ENCODE peak calls at places on chromosome 22, in five cellular contexts. One of them, this sample, is unnamed. For H3K4me1, the result is how much of the 10 kb centered on the place peaks cover.

GRCh38 chr22:39254789-39255298 is 10.1 kb upstream of the PDGFB start:
- DNase-seq in lower lobe of right lung: no peak
- DNase-seq in tibial artery: no peak
- DNase-seq in cardiac muscle cell: no peak
- DNase-seq in heart left ventricle: peak
- DNase-seq in this sample: peak

GRCh38 chr22:32578752-32579151 is 104.1 kb downstream of the FBXO7 start:
- DNase-seq in heart left ventricle: no peak
- DNase-seq in cardiac muscle cell: no peak
- DNase-seq in lower lobe of right lung: no peak
- DNase-seq in tibial artery: no peak
- DNase-seq in this sample: no peak

GRCh38 chr22:23457586-23457985 is 122.5 kb downstream of the IGLL1 start:
- DNase-seq in tibial artery: no peak
- DNase-seq in heart left ventricle: no peak
- DNase-seq in cardiac muscle cell: no peak
- DNase-seq in lower lobe of right lung: no peak
- DNase-seq in this sample: peak

GRCh38 chr22:16824718-16825687 is at the start of gene XKR3:
- DNase-seq in cardiac muscle cell: no peak
- DNase-seq in lower lobe of right lung: no peak
- DNase-seq in tibial artery: no peak
- DNase-seq in heart left ventricle: no peak
- DNase-seq in this sample: no peak

GRCh38 chr22:22799561-22799960 is 88.1 kb upstream of the IGLL5 start:
- DNase-seq in cardiac muscle cell: no peak
- DNase-seq in lower lobe of right lung: no peak
- DNase-seq in tibial artery: peak
- DNase-seq in heart left ventricle: no peak
- DNase-seq in this sample: no peak

GRCh38 chr22:33785283-33785991 is 134.8 kb downstream of the LARGE1 start:
- DNase-seq in cardiac muscle cell: peak
- DNase-seq in heart left ventricle: no peak
- DNase-seq in tibial artery: no peak
- DNase-seq in lower lobe of right lung: no peak
- DNase-seq in this sample: no peak

GRCh38 chr22:46056169-46057041 is 79.4 kb upstream of the WNT7B start:
- DNase-seq in lower lobe of right lung: peak
- DNase-seq in tibial artery: peak
- DNase-seq in cardiac muscle cell: no peak
- DNase-seq in heart left ventricle: peak
- DNase-seq in this sample: no peak

GRCh38 chr22:34696557-34696956 is 369.4 kb upstream of the ISX start:
- DNase-seq in tibial artery: no peak
- DNase-seq in cardiac muscle cell: no peak
- DNase-seq in heart left ventricle: no peak
- DNase-seq in lower lobe of right lung: no peak
- DNase-seq in this sample: peak

GRCh38 chr22:28174509-28174908 is 255.5 kb upstream of the PITPNB start:
- DNase-seq in cardiac muscle cell: no peak
- DNase-seq in tibial artery: no peak
- DNase-seq in heart left ventricle: no peak
- DNase-seq in lower lobe of right lung: no peak
- DNase-seq in this sample: no peak

GRCh38 chr22:44076825-44077224 is 52.7 kb downstream of the PARVB start:
- DNase-seq in lower lobe of right lung: no peak
- DNase-seq in cardiac muscle cell: no peak
- DNase-seq in heart left ventricle: no peak
- DNase-seq in tibial artery: no peak
- DNase-seq in this sample: no peak

GRCh38 chr22:43317252-43317651 is 25.9 kb downstream of the SCUBE1 start:
- DNase-seq in tibial artery: no peak
- DNase-seq in cardiac muscle cell: no peak
- DNase-seq in heart left ventricle: no peak
- DNase-seq in lower lobe of right lung: no peak
- DNase-seq in this sample: no peak

GRCh38 chr22:46661221-46661851 is 41.1 kb downstream of the GRAMD4 start:
- DNase-seq in cardiac muscle cell: peak
- DNase-seq in lower lobe of right lung: no peak
- DNase-seq in tibial artery: no peak
- DNase-seq in heart left ventricle: no peak
- DNase-seq in this sample: no peak

GRCh38 chr22:45631839-45632238 is 39.8 kb upstream of the ATXN10 start:
- DNase-seq in cardiac muscle cell: no peak
- DNase-seq in tibial artery: no peak
- DNase-seq in heart left ventricle: no peak
- DNase-seq in lower lobe of right lung: no peak
- DNase-seq in this sample: no peak

GRCh38 chr22:39658367-39658766 is 87.8 kb downstream of the CACNA1I start:
- DNase-seq in heart left ventricle: no peak
- DNase-seq in tibial artery: no peak
- DNase-seq in lower lobe of right lung: no peak
- DNase-seq in cardiac muscle cell: no peak
- DNase-seq in this sample: no peak

GRCh38 chr22:34306361-34306760 is 386.1 kb upstream of the LARGE1 start:
- DNase-seq in tibial artery: no peak
- DNase-seq in heart left ventricle: no peak
- DNase-seq in cardiac muscle cell: no peak
- DNase-seq in lower lobe of right lung: no peak
- DNase-seq in this sample: no peak

GRCh38 chr22:49009359-49010063 is 818.2 kb downstream of the BRD1 start:
- DNase-seq in heart left ventricle: no peak
- DNase-seq in tibial artery: no peak
- DNase-seq in cardiac muscle cell: no peak
- DNase-seq in lower lobe of right lung: peak
- DNase-seq in this sample: no peak

GRCh38 chr22:37241351-37242142 is 2.5 kb downstream of the RAC2 start:
- DNase-seq in tibial artery: no peak
- DNase-seq in heart left ventricle: no peak
- DNase-seq in lower lobe of right lung: peak
- DNase-seq in cardiac muscle cell: no peak
- DNase-seq in this sample: no peak
- H3K4me1 ChIP-seq in tibial artery: under half
- H3K4me1 ChIP-seq in heart left ventricle: under half
- H3K4me1 ChIP-seq in lower lobe of right lung: under half
- H3K4me1 ChIP-seq in cardiac muscle cell: under half
- H3K4me1 ChIP-seq in this sample: under half

GRCh38 chr22:26066534-26066933 is 102.7 kb upstream of the SEZ6L start:
- DNase-seq in lower lobe of right lung: no peak
- DNase-seq in cardiac muscle cell: no peak
- DNase-seq in heart left ventricle: no peak
- DNase-seq in tibial artery: no peak
- DNase-seq in this sample: peak
- H3K4me3 ChIP-seq in lower lobe of right lung: no peak
- H3K4me3 ChIP-seq in cardiac muscle cell: no peak
- H3K4me3 ChIP-seq in heart left ventricle: no peak
- H3K4me3 ChIP-seq in tibial artery: no peak
- H3K4me3 ChIP-seq in this sample: no peak

GRCh38 chr22:30557243-30557642 is 10.7 kb upstream of the SEC14L6 start:
- DNase-seq in heart left ventricle: no peak
- DNase-seq in tibial artery: no peak
- DNase-seq in lower lobe of right lung: no peak
- DNase-seq in cardiac muscle cell: no peak
- DNase-seq in this sample: no peak
- H3K27ac ChIP-seq in heart left ventricle: no peak
- H3K27ac ChIP-seq in tibial artery: no peak
- H3K27ac ChIP-seq in lower lobe of right lung: no peak
- H3K27ac ChIP-seq in cardiac muscle cell: no peak
- H3K27ac ChIP-seq in this sample: no peak

GRCh38 chr22:18063311-18063710 is 14.5 kb upstream of the PEX26 start:
- DNase-seq in heart left ventricle: no peak
- DNase-seq in cardiac muscle cell: no peak
- DNase-seq in lower lobe of right lung: no peak
- DNase-seq in tibial artery: no peak
- DNase-seq in this sample: peak
- H3K4me1 ChIP-seq in heart left ventricle: under half
- H3K4me1 ChIP-seq in cardiac muscle cell: under half
- H3K4me1 ChIP-seq in lower lobe of right lung: under half
- H3K4me1 ChIP-seq in tibial artery: under half
- H3K4me1 ChIP-seq in this sample: under half

GRCh38 chr22:19448739-19449421 is 1.4 kb upstream of the C22orf39 start:
- DNase-seq in tibial artery: no peak
- DNase-seq in lower lobe of right lung: no peak
- DNase-seq in heart left ventricle: no peak
- DNase-seq in cardiac muscle cell: no peak
- DNase-seq in this sample: no peak
- H3K4me3 ChIP-seq in tibial artery: no peak
- H3K4me3 ChIP-seq in lower lobe of right lung: no peak
- H3K4me3 ChIP-seq in heart left ventricle: no peak
- H3K4me3 ChIP-seq in cardiac muscle cell: peak
- H3K4me3 ChIP-seq in this sample: peak

GRCh38 chr22:21444701-21445436 is 22.3 kb upstream of the TMEM191C start:
- DNase-seq in cardiac muscle cell: no peak
- DNase-seq in tibial artery: peak
- DNase-seq in heart left ventricle: peak
- DNase-seq in lower lobe of right lung: peak
- DNase-seq in this sample: peak

GRCh38 chr22:21445437-21446127 is 21.6 kb upstream of the TMEM191C start:
- DNase-seq in lower lobe of right lung: peak
- DNase-seq in tibial artery: peak
- DNase-seq in heart left ventricle: peak
- DNase-seq in cardiac muscle cell: no peak
- DNase-seq in this sample: peak

GRCh38 chr22:21446128-21446826 is 20.9 kb upstream of the TMEM191C start:
- DNase-seq in cardiac muscle cell: no peak
- DNase-seq in tibial artery: peak
- DNase-seq in lower lobe of right lung: peak
- DNase-seq in heart left ventricle: peak
- DNase-seq in this sample: peak

GRCh38 chr22:21443735-21444421 is 23.3 kb upstream of the TMEM191C start:
- DNase-seq in tibial artery: peak
- DNase-seq in heart left ventricle: peak
- DNase-seq in cardiac muscle cell: no peak
- DNase-seq in lower lobe of right lung: no peak
- DNase-seq in this sample: no peak

DNA sequence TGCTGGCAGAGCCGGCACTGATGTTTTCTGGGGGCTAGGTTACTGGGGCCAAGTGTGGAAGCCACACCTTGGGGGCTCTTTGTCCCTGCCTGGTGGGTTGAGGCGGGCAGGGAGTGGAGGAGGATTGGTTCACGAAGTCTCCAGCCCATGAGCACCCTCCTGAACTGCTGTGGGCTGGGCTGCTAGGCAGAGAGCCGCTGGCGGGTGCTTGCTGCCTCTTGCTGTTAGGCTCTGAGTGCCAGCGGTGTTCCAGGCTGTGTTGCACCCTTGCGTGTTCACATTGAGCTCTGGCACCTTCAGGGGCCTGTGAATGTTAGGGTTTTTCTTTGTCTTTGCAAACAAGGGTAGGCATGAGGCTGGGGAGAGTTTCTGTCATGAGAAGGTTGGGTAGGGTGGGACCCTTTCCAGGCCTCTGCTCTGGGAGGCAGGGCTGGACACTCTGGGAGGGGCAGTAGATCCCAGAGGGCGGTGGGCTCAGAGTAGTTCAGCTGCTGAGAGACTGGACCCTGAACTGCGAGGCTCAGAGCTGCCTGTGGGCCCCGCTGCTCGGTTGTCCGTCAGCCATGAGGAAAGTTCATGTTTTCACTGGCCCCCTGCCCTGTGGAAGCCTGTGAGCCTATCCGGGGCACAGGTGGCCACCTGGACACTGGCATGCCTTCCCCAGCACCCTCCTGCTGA is 24.0 kb upstream of the TMEM191C start:
- DNase-seq in lower lobe of right lung: peak
- DNase-seq in tibial artery: peak
- DNase-seq in cardiac muscle cell: no peak
- DNase-seq in heart left ventricle: peak
- DNase-seq in this sample: no peak
- H3K27ac ChIP-seq in lower lobe of right lung: no peak
- H3K27ac ChIP-seq in tibial artery: no peak
- H3K27ac ChIP-seq in cardiac muscle cell: peak
- H3K27ac ChIP-seq in heart left ventricle: no peak
- H3K27ac ChIP-seq in this sample: no peak

This sample was measured in SJCRH30.